ENCODE peak calls at places on chromosomes 13 and 19, in eight cellular contexts. N is tibial artery, G is Peyer's patch, K is neural progenitor cell, R is Caco-2, W is AG09319, X is ascending aorta, S is heart right ventricle. Z is an unnamed sample.

GRCh38 chr19:45568732-45569131 is 15.9 kb downstream of the OPA3 start:
- DNase-seq in N (no peak), G (peak), K (no peak), R (no peak), W (no peak), X (no peak), S (no peak), Z (no peak)

GRCh38 chr13:33610471-33611015 is 207.4 kb upstream of the RFC3 start:
- DNase-seq in N (peak), G (peak), K (peak), R (no peak), W (no peak), X (peak), S (peak), Z (no peak)

GRCh38 chr19:19627716-19628498 is at the start of gene LPAR2:
- DNase-seq in N (no peak), G (peak), K (peak), R (peak), W (no peak), X (no peak), S (no peak), Z (no peak)

GRCh38 chr13:101690871-101691270 is 238.4 kb downstream of the ITGBL1 start:
- DNase-seq in N (no peak), G (no peak), K (no peak), R (no peak), W (no peak), X (no peak), S (no peak), Z (no peak)

GRCh38 chr13:80131204-80131603 is 209.7 kb downstream of the SPRY2 start:
- DNase-seq in N (peak), G (peak), K (peak), R (peak), W (no peak), X (no peak), S (peak), Z (no peak)

GRCh38 chr19:3494051-3494450 is 6.4 kb downstream of the DOHH start:
- DNase-seq in N (no peak), G (no peak), K (peak), R (peak), W (no peak), X (no peak), S (no peak), Z (no peak)

GRCh38 chr13:76925115-76925514 is 23.2 kb upstream of the ACOD1 start:
- DNase-seq in N (no peak), G (no peak), K (no peak), R (no peak), W (no peak), X (no peak), S (no peak), Z (no peak)

GRCh38 chr19:47491358-47492136 is 7.5 kb upstream of the KPTN start:
- DNase-seq in N (no peak), G (no peak), K (no peak), R (no peak), W (no peak), X (no peak), S (no peak), Z (no peak)

GRCh38 chr13:23087884-23088283 is 92.9 kb upstream of the SGCG start:
- DNase-seq in N (no peak), G (no peak), K (peak), R (peak), W (no peak), X (no peak), S (no peak), Z (no peak)

GRCh38 chr19:1259206-1259872 is 9.8 kb upstream of the CIRBP start:
- DNase-seq in N (peak), G (peak), K (peak), R (peak), W (no peak), X (no peak), S (peak), Z (peak)

GRCh38 chr19:10328558-10329429 is 4.5 kb downstream of the RAVER1 start:
- DNase-seq in N (no peak), G (no peak), K (no peak), R (no peak), W (no peak), X (no peak), S (no peak), Z (no peak)

GRCh38 chr13:64397699-64398098 is 2832.4 kb downstream of the PCDH9 start:
- DNase-seq in N (no peak), G (no peak), K (no peak), R (no peak), W (no peak), X (no peak), S (no peak), Z (no peak)

GRCh38 chr13:96279904-96280303 is 190.0 kb downstream of the HS6ST3 start:
- DNase-seq in N (no peak), G (no peak), K (no peak), R (no peak), W (no peak), X (no peak), S (no peak), Z (no peak)

GRCh38 chr19:3403489-3404323 is 37.3 kb downstream of the NFIC start:
- DNase-seq in N (peak), G (peak), K (no peak), R (no peak), W (peak), X (peak), S (peak), Z (no peak)

GRCh38 chr13:31352467-31352866 is 152.7 kb downstream of the B3GLCT start:
- DNase-seq in N (no peak), G (no peak), K (no peak), R (no peak), W (no peak), X (no peak), S (no peak), Z (no peak)

GRCh38 chr19:49916839-49917733 is 11.9 kb upstream of the ATF5 start:
- DNase-seq in N (no peak), G (no peak), K (peak), R (peak), W (no peak), X (no peak), S (no peak), Z (peak)
- TF ChIP-seq CTCF in N (no peak), G (peak), K (peak), R (no peak), W (no peak), X (no peak), S (no peak), Z (peak)

GRCh38 chr13:53200498-53201453 is 172.2 kb downstream of the OLFM4 start:
- DNase-seq in N (no peak), G (peak), K (peak), R (no peak), W (no peak), X (no peak), S (peak), Z (no peak)

GRCh38 chr13:53201454-53202225 is 173.0 kb downstream of the OLFM4 start:
- DNase-seq in N (no peak), G (peak), K (peak), R (no peak), W (no peak), X (no peak), S (peak), Z (no peak)

GRCh38 chr13:53204598-53204997 is 176.0 kb downstream of the OLFM4 start:
- DNase-seq in N (no peak), G (no peak), K (no peak), R (no peak), W (no peak), X (no peak), S (no peak), Z (no peak)

DNA sequence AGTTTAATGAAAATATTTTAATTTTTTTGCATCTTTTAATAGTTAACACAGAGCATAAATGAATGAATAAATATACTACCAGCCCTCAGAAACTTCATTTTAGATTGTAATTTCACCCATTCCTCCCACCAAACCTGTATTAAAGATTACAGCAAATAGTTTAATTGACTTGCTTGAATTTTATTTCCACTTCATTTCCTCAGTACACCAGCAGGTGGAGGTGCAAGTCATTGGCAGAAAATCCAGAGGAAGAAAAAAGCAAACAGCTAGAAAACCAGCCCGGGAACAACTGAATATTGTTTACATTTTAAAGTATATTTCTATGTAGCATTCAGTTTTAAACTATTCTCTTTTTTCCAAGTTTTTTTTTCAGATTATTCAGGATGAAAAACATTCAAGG is 177.8 kb downstream of the OLFM4 start:
- DNase-seq in N (no peak), G (no peak), K (no peak), R (peak), W (no peak), X (no peak), S (no peak), Z (no peak)
- TF ChIP-seq CTCF in N (no peak), G (no peak), K (peak), R (peak), W (peak), X (no peak), S (peak), Z (no peak)

DNA sequence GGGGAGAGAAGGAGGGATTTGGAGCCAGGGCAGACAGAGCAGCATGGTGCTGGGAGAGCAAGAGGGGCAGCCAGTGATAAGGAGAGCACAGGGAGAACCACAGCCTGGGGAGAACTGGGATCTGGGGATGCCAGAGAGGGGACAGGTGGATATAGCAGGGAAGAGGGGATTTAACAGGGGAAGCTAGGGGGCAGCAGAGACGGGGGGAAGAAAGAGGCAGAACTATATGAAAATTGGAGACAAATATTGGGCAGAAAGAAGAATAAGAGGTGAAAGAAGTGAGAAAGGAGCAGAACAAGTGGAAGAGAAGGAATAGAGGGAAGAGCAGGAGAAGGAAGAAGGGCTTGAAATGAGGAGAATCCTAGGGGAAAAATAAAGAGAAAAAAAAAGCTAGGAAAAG is 6.5 kb upstream of the ZNF528 start:
- DNase-seq in N (no peak), G (no peak), K (no peak), R (no peak), W (no peak), X (no peak), S (no peak), Z (no peak)
- TF ChIP-seq CTCF in N (no peak), G (no peak), K (peak), R (no peak), W (no peak), X (no peak), S (no peak), Z (no peak)

GRCh38 chr19:13012390-13012689 is 17.1 kb downstream of the NFIX start:
- DNase-seq in N (no peak), G (no peak), K (no peak), R (no peak), W (no peak), X (no peak), S (no peak), Z (no peak)

GRCh38 chr19:13012690-13013608 is 17.7 kb downstream of the NFIX start:
- DNase-seq in N (peak), G (peak), K (peak), R (no peak), W (no peak), X (no peak), S (peak), Z (peak)

GRCh38 chr19:13010992-13011652 is 15.8 kb downstream of the NFIX start:
- DNase-seq in N (no peak), G (no peak), K (no peak), R (no peak), W (no peak), X (no peak), S (no peak), Z (no peak)

GRCh38 chr19:13010038-13010991 is 15.0 kb downstream of the NFIX start:
- DNase-seq in N (peak), G (no peak), K (no peak), R (no peak), W (no peak), X (no peak), S (peak), Z (no peak)

GRCh38 chr19:13011653-13012389 is 16.5 kb downstream of the NFIX start:
- DNase-seq in N (no peak), G (no peak), K (no peak), R (no peak), W (no peak), X (no peak), S (no peak), Z (no peak)
- TF ChIP-seq CTCF in N (no peak), G (no peak), K (no peak), R (no peak), W (no peak), X (no peak), S (no peak), Z (no peak)

GRCh38 chr13:92187378-92187989 is 789.1 kb downstream of the GPC5 start:
- DNase-seq in N (no peak), G (peak), K (peak), R (peak), W (no peak), X (no peak), S (no peak), Z (no peak)
- TF ChIP-seq CTCF in N (peak), G (peak), K (peak), R (peak), W (peak), X (peak), S (peak), Z (peak)

Z was measured in CD14-positive monocyte.